ENCODE peak calls at places on chromosomes 11 and 22, in nine cellular contexts. T is T-helper 9 cell; X is AML-193; P is astrocyte of the spinal cord; G is DND-41; S is activated T-helper 1 cell treated with anti-CD3 and anti-CD28 coated beads, Interleukin-12 subunit alpha, Interleukin-12 subunit beta, Interleukin-2, Interleukin-4 antibody, amounts not matched to agents 30 ng/mL and 10 ng/mL and 1 ng/mL, durations not matched to agents 14 hours and 24 hours and 36 hours; M is T-cell; I is aorta; Z is left colon. O is an unnamed sample.

GRCh38 chr11:32213223-32213622 is 122.3 kb downstream of the RCN1 start:
- DNase-seq in T (no peak), X (no peak), P (peak), G (no peak), S (no peak), M (no peak), I (no peak), Z (no peak), O (no peak)

GRCh38 chr22:50572965-50573364 is 5.3 kb downstream of the CPT1B start:
- DNase-seq in T (no peak), X (no peak), P (no peak), G (no peak), S (no peak), M (no peak), I (peak), Z (no peak), O (no peak)

GRCh38 chr11:45209904-45210699 is 63.7 kb downstream of the PRDM11 start:
- DNase-seq in T (no peak), X (no peak), P (peak), G (peak), S (no peak), M (no peak), I (peak), Z (peak), O (no peak)

GRCh38 chr11:32374261-32374711 is 61.1 kb downstream of the WT1 start:
- DNase-seq in T (no peak), X (peak), P (no peak), G (peak), S (peak), M (no peak), I (no peak), Z (no peak), O (no peak)

GRCh38 chr22:42296381-42296853 is 26.0 kb upstream of the TCF20 start:
- DNase-seq in T (no peak), X (no peak), P (no peak), G (no peak), S (no peak), M (no peak), I (no peak), Z (no peak), O (no peak)

GRCh38 chr22:39808087-39808486 is 85.5 kb downstream of the ENTHD1 start:
- DNase-seq in T (peak), X (peak), P (no peak), G (peak), S (no peak), M (no peak), I (no peak), Z (no peak), O (no peak)

GRCh38 chr11:34165121-34165520 is 59.7 kb downstream of the NAT10 start:
- DNase-seq in T (no peak), X (no peak), P (no peak), G (no peak), S (no peak), M (no peak), I (no peak), Z (no peak), O (no peak)

GRCh38 chr22:16967453-16968217 is 40.4 kb downstream of the GAB4 start:
- DNase-seq in T (no peak), X (no peak), P (no peak), G (no peak), S (no peak), M (no peak), I (no peak), Z (no peak), O (no peak)

GRCh38 chr11:11192541-11192940 is 160.5 kb downstream of the CSNK2A3 start:
- DNase-seq in T (no peak), X (no peak), P (no peak), G (no peak), S (no peak), M (no peak), I (no peak), Z (no peak), O (no peak)

GRCh38 chr22:39013923-39014722 is at the start of gene APOBEC3C:
- DNase-seq in T (peak), X (peak), P (peak), G (peak), S (peak), M (peak), I (peak), Z (peak), O (peak)

GRCh38 chr11:33970984-33971466 is 79.1 kb upstream of the LMO2 start:
- DNase-seq in T (no peak), X (peak), P (peak), G (peak), S (no peak), M (no peak), I (no peak), Z (peak), O (no peak)

GRCh38 chr11:32255876-32256275 is 165.0 kb downstream of the RCN1 start:
- DNase-seq in T (no peak), X (no peak), P (no peak), G (no peak), S (no peak), M (no peak), I (no peak), Z (no peak), O (no peak)

GRCh38 chr22:31223786-31224191 is 11.7 kb downstream of the LIMK2 start:
- DNase-seq in T (no peak), X (no peak), P (no peak), G (no peak), S (no peak), M (no peak), I (no peak), Z (no peak), O (no peak)

GRCh38 chr11:10594407-10594806 is 25.9 kb upstream of the LYVE1 start:
- DNase-seq in T (no peak), X (no peak), P (no peak), G (no peak), S (no peak), M (no peak), I (no peak), Z (no peak), O (no peak)

GRCh38 chr11:2223153-2223794 is 47.1 kb downstream of the ASCL2 start:
- DNase-seq in T (no peak), X (no peak), P (no peak), G (no peak), S (no peak), M (no peak), I (no peak), Z (no peak), O (no peak)

GRCh38 chr11:77474509-77475070 is 696 bp upstream of the PAK1 start:
- DNase-seq in T (no peak), X (no peak), P (no peak), G (no peak), S (no peak), M (no peak), I (no peak), Z (no peak), O (no peak)

GRCh38 chr11:1750481-1750839 is at the start of gene IFITM10:
- DNase-seq in T (no peak), X (no peak), P (no peak), G (no peak), S (no peak), M (no peak), I (peak), Z (no peak), O (peak)

GRCh38 chr11:130070829-130071205 is 1.1 kb downstream of the APLP2 start:
- DNase-seq in T (no peak), X (peak), P (peak), G (no peak), S (no peak), M (no peak), I (peak), Z (peak), O (no peak)

GRCh38 chr22:43446881-43447280 is 35.1 kb downstream of the MPPED1 start:
- DNase-seq in T (no peak), X (no peak), P (no peak), G (no peak), S (no peak), M (no peak), I (no peak), Z (no peak), O (no peak)

GRCh38 chr22:29014301-29014700 is 47.3 kb downstream of the C22orf31 start:
- DNase-seq in T (no peak), X (no peak), P (no peak), G (no peak), S (no peak), M (no peak), I (no peak), Z (no peak), O (no peak)

GRCh38 chr11:3222941-3223905 is 4.6 kb upstream of the MRGPRG start:
- DNase-seq in T (no peak), X (peak), P (no peak), G (peak), S (no peak), M (no peak), I (peak), Z (no peak), O (no peak)

O was measured in RWPE2.